ENCODE peak calls at places on chromosomes 4 and X, in four cellular contexts. Y, V, X and M are unnamed samples.

GRCh38 chr4:161208564-161208963 is 955.2 kb downstream of the FSTL5 start:
- DNase-seq in Y (no peak), V (no peak), X (no peak), M (no peak)

GRCh38 chrX:16822723-16823122 is 36.5 kb downstream of the TXLNG start:
- DNase-seq in Y (no peak), V (no peak), X (no peak), M (no peak)

GRCh38 chr4:1401409-1402020 is 4.7 kb downstream of the NKX1-1 start:
- DNase-seq in Y (no peak), V (no peak), X (no peak), M (no peak)

GRCh38 chr4:151324449-151325319 is 721 bp downstream of the SH3D19 start:
- DNase-seq in Y (peak), V (no peak), X (peak), M (peak)

GRCh38 chr4:77581724-77582123 is 23.9 kb upstream of the CXCL13 start:
- DNase-seq in Y (no peak), V (no peak), X (no peak), M (no peak)

GRCh38 chr4:48906283-48907173 is at the start of gene OCIAD2:
- DNase-seq in Y (no peak), V (peak), X (peak), M (no peak)

GRCh38 chr4:76993787-76994641 is 44.5 kb downstream of the SEPTIN11 start:
- DNase-seq in Y (no peak), V (peak), X (peak), M (no peak)

GRCh38 chr4:3437582-3437936 is 4.2 kb upstream of the HGFAC start:
- DNase-seq in Y (no peak), V (no peak), X (no peak), M (no peak)

GRCh38 chr4:155604718-155605601 is 61.7 kb upstream of the GUCY1A1 start:
- DNase-seq in Y (peak), V (no peak), X (no peak), M (peak)

GRCh38 chr4:150369434-150370141 is 212.4 kb upstream of the MAB21L2 start:
- DNase-seq in Y (no peak), V (no peak), X (no peak), M (no peak)

GRCh38 chrX:139798701-139799100 is 90.7 kb upstream of the MCF2 start:
- DNase-seq in Y (no peak), V (no peak), X (no peak), M (no peak)

GRCh38 chr4:7384003-7384928 is 50.5 kb downstream of the PSAPL1 start:
- DNase-seq in Y (no peak), V (no peak), X (no peak), M (no peak)

GRCh38 chr4:55543858-55544257 is 2.9 kb downstream of the CLOCK start:
- DNase-seq in Y (no peak), V (no peak), X (peak), M (no peak)

GRCh38 chr4:176883681-176884418 is 91.1 kb upstream of the VEGFC start:
- DNase-seq in Y (peak), V (no peak), X (no peak), M (peak)